ENCODE peak calls at places on chromosome 5, in nine cellular contexts. J, P, I, G, W, T, R, F and V are unnamed samples.

GRCh38 chr5:123120197-123120596 is 31.2 kb downstream of the PRDM6 start:
- DNase-seq in J (peak), P (no peak), I (no peak), G (no peak), W (no peak), T (no peak), R (no peak), F (no peak), V (no peak)

GRCh38 chr5:106675674-106676073 is 995.1 kb downstream of the EFNA5 start:
- DNase-seq in J (no peak), P (no peak), I (no peak), G (no peak), W (no peak), T (no peak), R (no peak), F (no peak), V (no peak)

GRCh38 chr5:140108093-140109049 is 5.5 kb upstream of the PURA start:
- DNase-seq in J (no peak), P (no peak), I (peak), G (peak), W (no peak), T (no peak), R (peak), F (peak), V (no peak)

GRCh38 chr5:57316798-57317327 is 143.0 kb downstream of the GPBP1 start:
- DNase-seq in J (peak), P (peak), I (no peak), G (no peak), W (peak), T (no peak), R (peak), F (peak), V (peak)

GRCh38 chr5:132054031-132054696 is 6.3 kb upstream of the IL3 start:
- DNase-seq in J (no peak), P (no peak), I (no peak), G (peak), W (no peak), T (no peak), R (no peak), F (no peak), V (peak)

GRCh38 chr5:146394486-146394885 is 52.6 kb upstream of the TCERG1 start:
- DNase-seq in J (no peak), P (no peak), I (no peak), G (no peak), W (no peak), T (no peak), R (no peak), F (no peak), V (no peak)

GRCh38 chr5:6718161-6718681 is 5.0 kb downstream of the TENT4A start:
- DNase-seq in J (no peak), P (no peak), I (no peak), G (no peak), W (no peak), T (no peak), R (no peak), F (no peak), V (no peak)

GRCh38 chr5:37951946-37952721 is 112.3 kb upstream of the GDNF start:
- DNase-seq in J (no peak), P (no peak), I (no peak), G (peak), W (no peak), T (no peak), R (no peak), F (no peak), V (no peak)

GRCh38 chr5:2260211-2260985 is 377.7 kb upstream of the IRX4 start:
- DNase-seq in J (no peak), P (no peak), I (no peak), G (no peak), W (no peak), T (no peak), R (no peak), F (no peak), V (no peak)

GRCh38 chr5:147234825-147235635 is at the start of gene STK32A:
- DNase-seq in J (peak), P (peak), I (peak), G (peak), W (no peak), T (no peak), R (peak), F (peak), V (no peak)

GRCh38 chr5:110019119-110019518 is 329.4 kb downstream of the MAN2A1 start:
- DNase-seq in J (no peak), P (no peak), I (no peak), G (no peak), W (no peak), T (no peak), R (no peak), F (no peak), V (no peak)

GRCh38 chr5:175863316-175863715 is 8.1 kb upstream of the CPLX2 start:
- DNase-seq in J (no peak), P (no peak), I (no peak), G (no peak), W (no peak), T (no peak), R (no peak), F (no peak), V (no peak)

GRCh38 chr5:141855265-141856029 is 22.8 kb downstream of the PCDH1 start:
- DNase-seq in J (no peak), P (no peak), I (no peak), G (no peak), W (no peak), T (no peak), R (peak), F (no peak), V (no peak)

GRCh38 chr5:61354199-61354598 is 22.1 kb downstream of the ZSWIM6 start:
- DNase-seq in J (no peak), P (no peak), I (no peak), G (no peak), W (no peak), T (no peak), R (no peak), F (no peak), V (no peak)

GRCh38 chr5:61362796-61363364 is 30.8 kb downstream of the ZSWIM6 start:
- DNase-seq in J (peak), P (peak), I (no peak), G (peak), W (no peak), T (no peak), R (peak), F (no peak), V (no peak)

GRCh38 chr5:61352612-61353156 is 20.6 kb downstream of the ZSWIM6 start:
- DNase-seq in J (no peak), P (no peak), I (no peak), G (no peak), W (no peak), T (no peak), R (no peak), F (no peak), V (no peak)

GRCh38 chr5:61353293-61353692 is 21.2 kb downstream of the ZSWIM6 start:
- DNase-seq in J (no peak), P (no peak), I (no peak), G (no peak), W (no peak), T (no peak), R (no peak), F (no peak), V (no peak)

DNA sequence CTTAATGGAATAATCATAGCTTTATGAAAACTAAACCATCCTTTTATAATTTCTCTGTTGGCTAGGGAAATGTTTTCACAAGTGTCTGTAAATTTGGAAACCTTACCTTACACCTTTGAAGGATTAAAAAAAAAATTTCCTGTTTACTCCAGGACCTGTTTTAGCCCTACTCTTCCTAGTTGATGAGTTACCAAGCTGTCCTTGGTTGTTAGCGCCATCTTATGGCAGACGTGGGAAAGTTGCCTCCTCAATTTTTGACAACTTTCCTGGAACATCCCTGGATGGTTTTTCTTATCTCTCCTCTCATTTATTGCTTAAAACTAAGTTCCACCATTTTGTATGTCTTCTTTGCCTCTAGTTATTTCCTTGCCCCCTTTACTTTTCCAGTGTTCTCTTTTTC is 25.7 kb downstream of the ZSWIM6 start:
- DNase-seq in J (peak), P (no peak), I (no peak), G (peak), W (no peak), T (no peak), R (no peak), F (peak), V (no peak)
- TF ChIP-seq CTCF in J (peak), P (peak), I (peak), G (peak), W (peak), T (no peak), R (no peak), F (peak), V (no peak)

GRCh38 chr5:126391386-126391785 is 31.8 kb upstream of the GRAMD2B start:
- DNase-seq in J (no peak), P (no peak), I (no peak), G (no peak), W (no peak), T (no peak), R (no peak), F (no peak), V (no peak)
- TF ChIP-seq CTCF in J (no peak), P (no peak), I (no peak), G (no peak), W (no peak), T (no peak), R (no peak), F (no peak), V (no peak)

DNA sequence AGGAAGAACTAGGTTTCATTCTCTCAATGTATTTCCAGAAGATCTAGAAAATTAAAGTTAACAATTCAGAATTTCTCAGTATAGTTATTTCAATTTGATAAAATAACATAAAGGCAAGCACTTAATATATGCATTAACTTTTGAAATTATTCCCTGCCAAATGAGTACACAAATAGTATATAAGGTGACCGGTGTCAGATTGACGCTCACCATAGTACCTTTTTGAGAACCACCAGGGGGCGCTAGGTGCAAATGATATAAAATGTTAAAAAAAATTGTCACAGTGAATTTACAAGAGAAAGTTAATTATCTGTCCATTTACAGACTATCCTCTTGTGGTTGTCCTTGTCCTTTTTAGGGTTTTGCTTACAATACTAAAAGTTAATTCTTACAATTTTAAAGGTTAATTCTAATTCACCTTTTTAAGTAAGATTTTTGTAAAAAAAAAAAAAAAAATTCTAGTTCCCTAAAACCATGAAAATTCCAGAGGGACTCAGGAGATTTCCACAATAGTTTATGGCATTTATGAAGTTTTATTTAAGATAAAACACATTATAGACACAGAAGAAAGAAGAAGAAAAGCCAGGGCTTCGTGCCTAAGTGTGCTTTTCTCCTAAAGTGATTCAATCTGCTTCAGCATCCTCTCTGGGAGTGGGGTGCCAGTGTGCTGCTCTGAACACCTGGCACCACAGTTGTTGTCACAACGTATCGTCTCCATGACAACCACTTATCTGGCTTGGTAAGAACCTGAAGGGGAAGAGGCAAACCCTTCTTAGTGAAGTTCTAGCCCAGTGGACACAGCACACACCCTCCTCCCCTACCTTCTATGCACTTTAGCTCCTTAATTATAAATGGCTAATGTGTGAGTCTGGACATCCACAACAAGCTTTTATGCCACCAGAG is 1.7 kb downstream of the ADAMTS16 start:
- DNase-seq in J (peak), P (peak), I (peak), G (no peak), W (no peak), T (no peak), R (peak), F (peak), V (peak)
- TF ChIP-seq CTCF in J (peak), P (peak), I (peak), G (peak), W (peak), T (peak), R (peak), F (peak), V (no peak)

GRCh38 chr5:75662080-75662479 is 50.8 kb downstream of the ANKDD1B start:
- DNase-seq in J (no peak), P (no peak), I (no peak), G (no peak), W (no peak), T (no peak), R (no peak), F (no peak), V (no peak)

GRCh38 chr5:75660678-75661465 is 49.6 kb downstream of the ANKDD1B start:
- DNase-seq in J (no peak), P (no peak), I (no peak), G (no peak), W (no peak), T (no peak), R (no peak), F (no peak), V (no peak)

GRCh38 chr5:75666801-75667200 is 50.4 kb downstream of the POC5 start:
- DNase-seq in J (no peak), P (no peak), I (no peak), G (no peak), W (no peak), T (no peak), R (no peak), F (no peak), V (no peak)

GRCh38 chr5:75664933-75665332 is 52.3 kb downstream of the POC5 start:
- DNase-seq in J (no peak), P (no peak), I (no peak), G (no peak), W (no peak), T (no peak), R (no peak), F (no peak), V (no peak)

GRCh38 chr5:75663621-75664285 is 52.5 kb downstream of the ANKDD1B start:
- DNase-seq in J (no peak), P (no peak), I (no peak), G (no peak), W (no peak), T (no peak), R (no peak), F (no peak), V (no peak)
- TF ChIP-seq CTCF in J (no peak), P (no peak), I (no peak), G (no peak), W (no peak), T (no peak), R (no peak), F (no peak), V (no peak)

GRCh38 chr5:111063709-111064322 is 7.7 kb upstream of the TSLP start:
- DNase-seq in J (peak), P (no peak), I (no peak), G (no peak), W (no peak), T (no peak), R (peak), F (peak), V (no peak)
- TF ChIP-seq CTCF in J (peak), P (peak), I (peak), G (peak), W (peak), T (no peak), R (peak), F (peak), V (no peak)

DNA sequence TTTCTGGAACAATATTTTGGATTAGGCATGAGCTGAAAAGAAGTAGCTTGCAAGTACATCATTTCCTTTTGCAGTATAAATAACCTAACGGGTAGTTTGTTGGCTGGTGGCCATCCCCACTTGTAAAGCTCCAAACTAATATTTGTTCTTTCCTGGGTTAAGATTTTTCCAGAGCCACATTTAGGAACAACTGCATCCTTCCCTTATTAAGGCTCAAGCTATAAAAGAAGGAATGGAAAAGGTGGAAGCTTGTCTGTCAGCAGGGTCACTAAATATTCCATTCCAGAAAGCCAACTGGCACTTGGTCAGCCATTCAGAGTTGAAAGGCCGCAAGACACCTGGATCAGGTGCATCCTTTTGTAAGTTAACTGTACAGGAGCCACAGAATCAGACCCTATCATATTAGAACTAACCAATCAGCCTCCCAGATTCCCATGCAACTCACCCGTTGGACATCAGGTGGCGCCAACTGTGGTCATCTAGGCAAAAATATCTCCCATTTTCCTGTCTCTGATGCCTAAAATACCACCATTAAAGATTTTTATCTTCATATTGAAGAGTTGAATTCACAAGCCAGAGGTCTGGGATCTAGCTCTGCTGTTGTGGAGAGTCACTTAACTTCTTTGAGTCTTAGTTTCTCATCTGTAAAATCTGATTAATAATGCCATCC is 82.9 kb downstream of the PTCD2 start:
- DNase-seq in J (no peak), P (no peak), I (no peak), G (peak), W (no peak), T (peak), R (peak), F (peak), V (no peak)
- TF ChIP-seq CTCF in J (peak), P (peak), I (peak), G (peak), W (peak), T (no peak), R (peak), F (peak), V (no peak)

GRCh38 chr5:16870878-16871277 is 65.2 kb downstream of the MYO10 start:
- DNase-seq in J (no peak), P (no peak), I (no peak), G (no peak), W (no peak), T (no peak), R (no peak), F (no peak), V (no peak)
- TF ChIP-seq CTCF in J (no peak), P (no peak), I (no peak), G (no peak), W (peak), T (no peak), R (no peak), F (peak), V (no peak)

DNA sequence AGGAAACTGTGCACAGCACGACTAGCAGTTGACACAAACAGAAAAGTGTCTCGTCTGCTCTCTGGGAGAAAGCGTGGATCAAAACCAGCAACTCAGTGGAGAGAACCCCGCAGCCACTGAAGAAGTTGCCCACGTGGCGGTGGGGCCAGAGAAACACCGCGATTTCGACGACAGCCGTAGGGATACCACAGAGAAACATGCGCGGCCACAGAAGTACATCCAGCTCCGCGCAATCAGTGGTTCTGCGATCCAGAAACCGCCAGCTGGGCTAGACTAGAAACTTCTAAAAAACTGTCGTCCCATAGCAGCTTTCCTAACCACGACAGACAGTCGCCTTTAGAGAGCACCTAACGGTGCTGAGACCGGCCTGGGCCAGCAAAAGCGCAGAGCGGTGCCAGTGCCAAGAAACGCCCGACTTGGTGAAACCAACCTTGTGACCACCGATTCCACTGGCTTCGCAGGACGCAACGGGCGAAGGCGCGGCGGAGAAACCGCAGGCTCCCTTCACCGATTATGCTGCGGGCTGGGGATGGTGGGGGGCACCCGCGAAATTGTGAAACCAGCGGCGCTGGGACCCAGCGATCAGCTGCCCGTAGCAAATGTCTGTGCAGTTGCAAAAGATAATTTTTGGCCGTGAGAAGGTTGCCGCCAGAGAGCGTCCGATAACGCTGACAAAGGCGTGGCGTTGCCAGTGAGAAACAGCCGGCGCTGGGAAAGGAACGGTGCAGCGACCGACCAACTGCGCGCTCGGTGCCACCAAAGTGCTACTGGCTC is 2.7 kb upstream of the ANXA2R start:
- DNase-seq in J (peak), P (peak), I (peak), G (peak), W (no peak), T (no peak), R (peak), F (peak), V (no peak)
- TF ChIP-seq CTCF in J (peak), P (no peak), I (peak), G (peak), W (peak), T (no peak), R (no peak), F (peak), V (no peak)

GRCh38 chr5:155591273-155591672 is 577.7 kb downstream of the KIF4B start:
- DNase-seq in J (no peak), P (no peak), I (no peak), G (no peak), W (no peak), T (no peak), R (no peak), F (no peak), V (no peak)

GRCh38 chr5:155594270-155594669 is 580.7 kb downstream of the KIF4B start:
- DNase-seq in J (no peak), P (no peak), I (no peak), G (no peak), W (no peak), T (no peak), R (no peak), F (no peak), V (no peak)
- TF ChIP-seq CTCF in J (no peak), P (no peak), I (peak), G (peak), W (no peak), T (no peak), R (no peak), F (no peak), V (no peak)